ENCODE peak calls at places on chromosomes 16 and 17, in four cellular contexts. R is cardiac fibroblast; U is CD8-positive, alpha-beta T cell; A is AG04450. L is an unnamed sample.

GRCh38 chr17:72624652-72625051 is 467.8 kb downstream of the SLC39A11 start:
- DNase-seq in R (peak; percentile 8), A (no peak), U (no peak), L (no peak)

GRCh38 chr17:81417049-81417878 is 22.0 kb downstream of the BAHCC1 start:
- DNase-seq in U (no peak), A (no peak), R (no peak), L (no peak)

GRCh38 chr16:79801550-79802090 is 201.1 kb upstream of the MAF start:
- DNase-seq in U (no peak), A (no peak), R (no peak), L (no peak)

GRCh38 chr16:75288596-75289120 is 37.2 kb upstream of the BCAR1 start:
- DNase-seq in U (peak; percentile 64), A (no peak), R (no peak), L (peak; percentile 66)

GRCh38 chr17:82400206-82400605 is 17.9 kb upstream of the HEXD start:
- DNase-seq in R (peak; percentile 27), A (no peak), U (no peak), L (no peak)

GRCh38 chr16:50629334-50629733 is 51.8 kb downstream of the SNX20 start:
- DNase-seq in A (no peak), U (no peak), R (no peak), L (no peak)

GRCh38 chr16:67173808-67174705 is 3.7 kb downstream of the NOL3 start:
- DNase-seq in A (peak; percentile 34), R (peak; percentile 91), U (peak; percentile 63), L (peak; percentile 59)

GRCh38 chr16:6905601-6906000 is 427.0 kb upstream of the RBFOX1 start:
- DNase-seq in A (no peak), U (no peak), R (no peak), L (no peak)

GRCh38 chr17:73589096-73589980 is 54.9 kb downstream of the SDK2 start:
- DNase-seq in U (no peak), R (no peak), A (no peak), L (no peak)

GRCh38 chr17:45108595-45109521 is 23.5 kb downstream of the PLCD3 start:
- DNase-seq in R (no peak), U (no peak), A (no peak), L (no peak)

GRCh38 chr16:71357681-71358080 is 842 bp upstream of the CALB2 start:
- DNase-seq in U (no peak), R (no peak), A (no peak), L (no peak)

GRCh38 chr16:70428178-70428998 is 10.5 kb downstream of the ST3GAL2 start:
- DNase-seq in R (peak; percentile 99), A (peak; percentile 87), U (peak; percentile 46), L (peak; percentile 59)

GRCh38 chr17:70076831-70077230 is 1.8 kb downstream of the KCNJ16 start:
- DNase-seq in A (no peak), R (no peak), U (no peak), L (no peak)

GRCh38 chr17:73802871-73803270 is 158.6 kb upstream of the SDK2 start:
- DNase-seq in U (no peak), R (no peak), A (no peak), L (no peak)

GRCh38 chr17:63946440-63947363 is 14.6 kb upstream of the CD79B start:
- DNase-seq in A (no peak), U (peak; percentile 53), R (peak; percentile 41), L (peak; percentile 47)

GRCh38 chr17:71180801-71181385 is 939.9 kb upstream of the SOX9 start:
- DNase-seq in A (peak; percentile 6), U (no peak), R (peak; percentile 47), L (no peak)

GRCh38 chr17:79907855-79908254 is 68.6 kb upstream of the CBX4 start:
- DNase-seq in U (no peak), A (no peak), R (no peak), L (no peak)

GRCh38 chr16:55331648-55332185 is 7.7 kb downstream of the IRX6 start:
- DNase-seq in A (no peak), R (no peak), U (no peak), L (no peak)

GRCh38 chr17:73349138-73349537 is 37.3 kb upstream of the CDC42EP4 start:
- DNase-seq in R (peak; percentile 61), A (no peak), U (no peak), L (no peak)

GRCh38 chr17:29590979-29591736 is 1.7 kb upstream of the GIT1 start:
- DNase-seq in A (no peak), U (no peak), R (peak; percentile 61), L (no peak)

GRCh38 chr17:1746975-1747543 is 4.4 kb downstream of the SERPINF2 start:
- DNase-seq in R (peak; percentile 54), A (no peak), U (no peak), L (no peak)

GRCh38 chr16:27240948-27241531 is 27.5 kb downstream of the NSMCE1 start:
- DNase-seq in A (no peak), U (no peak), R (peak; percentile 71), L (no peak)

GRCh38 chr16:89145406-89146161 is 26.0 kb upstream of the CDH15 start:
- DNase-seq in U (no peak), R (no peak), A (no peak), L (no peak)

GRCh38 chr16:57038151-57038550 is 48.8 kb downstream of the NLRC5 start:
- DNase-seq in R (peak; percentile 29), A (no peak), U (no peak), L (no peak)

GRCh38 chr16:75219088-75219487 is 300 bp downstream of the CTRB1 start:
- DNase-seq in R (no peak), U (no peak), A (no peak), L (no peak)

GRCh38 chr17:72730091-72730490 is 362.4 kb downstream of the SLC39A11 start:
- DNase-seq in A (no peak), R (peak; percentile 56), U (no peak), L (no peak)

GRCh38 chr17:5118219-5118618 is 2.4 kb downstream of the USP6 start:
- DNase-seq in R (no peak), U (no peak), A (no peak), L (no peak)

GRCh38 chr17:5120036-5120435 is 4.2 kb downstream of the USP6 start:
- DNase-seq in R (no peak), A (no peak), U (no peak), L (no peak)

GRCh38 chr17:5122586-5123342 is 6.9 kb downstream of the USP6 start:
- DNase-seq in A (no peak), U (no peak), R (peak; percentile 14), L (no peak)

GRCh38 chr17:5123343-5124124 is 7.7 kb downstream of the USP6 start:
- DNase-seq in U (no peak), A (no peak), R (no peak), L (no peak)

GRCh38 chr17:5121186-5121841 is 5.5 kb downstream of the USP6 start:
- DNase-seq in R (no peak), U (no peak), A (no peak), L (no peak)
- TF ChIP-seq CTCF in R (no peak), U (no peak), A (no peak), L (no peak)

GRCh38 chr16:16096161-16096857 is 127.0 kb downstream of the ABCC6 start:
- DNase-seq in A (peak; percentile 51), U (no peak), R (peak; percentile 75), L (no peak)
- TF ChIP-seq CTCF in A (peak; percentile 53), U (no peak), R (peak; percentile 50), L (no peak)

GRCh38 chr17:78039581-78039980 is 81.1 kb downstream of the TNRC6C start:
- DNase-seq in R (no peak), U (no peak), A (no peak), L (no peak)

GRCh38 chr17:78041401-78042179 is 83.1 kb downstream of the TNRC6C start:
- DNase-seq in R (peak; percentile 29), U (no peak), A (no peak), L (no peak)

GRCh38 chr17:78038748-78039288 is 80.3 kb downstream of the TNRC6C start:
- DNase-seq in U (no peak), A (no peak), R (no peak), L (no peak)

GRCh38 chr17:78042542-78042941 is 84.0 kb downstream of the TNRC6C start:
- DNase-seq in U (no peak), R (no peak), A (no peak), L (no peak)

GRCh38 chr17:78040561-78041400 is 82.3 kb downstream of the TNRC6C start:
- DNase-seq in A (no peak), R (peak; percentile 55), U (peak; percentile 24), L (no peak)
- TF ChIP-seq CTCF in A (peak; percentile 17), R (peak; percentile 14), U (no peak), L (no peak)

DNA sequence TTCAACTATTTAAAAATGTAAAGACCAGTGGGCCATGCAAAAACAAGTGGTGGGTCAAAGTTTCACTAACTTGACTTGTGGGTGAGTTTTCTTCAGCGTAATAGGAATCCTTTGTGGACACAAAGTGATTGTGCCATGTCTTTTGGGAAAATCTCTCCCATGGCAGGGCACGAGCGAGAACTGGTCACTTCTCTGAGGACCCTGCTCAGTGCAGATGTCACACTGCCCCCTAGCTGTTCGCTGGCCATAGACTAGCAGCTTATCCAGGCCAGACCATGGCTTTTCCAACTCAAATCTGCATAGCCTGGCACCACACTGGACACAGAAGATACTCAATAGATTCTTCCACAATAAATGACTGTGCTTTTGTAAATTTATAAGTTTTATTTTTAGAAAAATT is 306.0 kb upstream of the CCL2 start:
- DNase-seq in A (no peak), R (no peak), U (no peak), L (no peak)
- TF ChIP-seq CTCF in A (peak; percentile 8), R (no peak), U (no peak), L (no peak)